ENCODE peak calls at places on chromosomes 5 and 9, in ten cellular contexts. G is mammary epithelial cell, C is lung, F is tibial nerve, H is A549, I is astrocyte of the spinal cord, Y is neural progenitor cell, P is stomach, D is trophoblast cell, T is heart right ventricle. W is an unnamed sample.

GRCh38 chr5:107472620-107473064 is 198.1 kb downstream of the EFNA5 start:
- DNase-seq in F (no peak), D (peak), H (no peak), Y (no peak), C (no peak), G (no peak), I (no peak), P (no peak), T (no peak), W (no peak)

GRCh38 chr5:74624501-74624900 is 16.0 kb downstream of the ENC1 start:
- DNase-seq in P (no peak), F (no peak), Y (no peak), C (peak), G (peak), T (no peak), I (no peak), D (peak), H (no peak), W (no peak)

GRCh38 chr5:30040483-30041116 is 1152.9 kb upstream of the CDH6 start:
- DNase-seq in G (no peak), C (no peak), F (no peak), D (no peak), I (peak), H (peak), P (no peak), Y (peak), T (no peak), W (no peak)

GRCh38 chr9:102135768-102136167 is 397.3 kb upstream of the GRIN3A start:
- DNase-seq in F (no peak), Y (peak), C (no peak), H (no peak), I (no peak), P (no peak), T (no peak), D (no peak), G (no peak), W (no peak)

GRCh38 chr5:6773342-6774035 is 60.3 kb downstream of the TENT4A start:
- DNase-seq in D (no peak), C (no peak), Y (no peak), T (no peak), P (no peak), I (no peak), G (no peak), H (no peak), F (no peak), W (no peak)

GRCh38 chr9:87238545-87238944 is 259.1 kb upstream of the DAPK1 start:
- DNase-seq in F (no peak), T (no peak), Y (no peak), P (no peak), G (no peak), I (peak), C (no peak), H (no peak), D (no peak), W (no peak)

GRCh38 chr5:147479949-147480348 is 29.9 kb downstream of the DPYSL3 start:
- DNase-seq in F (no peak), G (no peak), C (no peak), P (no peak), I (peak), D (no peak), H (no peak), T (no peak), Y (peak), W (peak)

GRCh38 chr9:110602281-110602680 is 22.7 kb upstream of the SVEP1 start:
- DNase-seq in F (no peak), T (no peak), G (peak), P (no peak), I (no peak), H (no peak), D (no peak), C (no peak), Y (peak), W (no peak)

GRCh38 chr9:99169982-99170761 is 51.6 kb downstream of the ALG2 start:
- DNase-seq in I (no peak), G (no peak), P (no peak), Y (peak), C (no peak), T (no peak), H (no peak), D (no peak), F (no peak), W (peak)

GRCh38 chr9:121674952-121675351 is 23.5 kb downstream of the DAB2IP start:
- DNase-seq in P (no peak), C (no peak), T (no peak), Y (no peak), I (peak), H (no peak), G (peak), F (no peak), D (peak), W (no peak)

GRCh38 chr5:20524956-20525529 is 537.0 kb upstream of the CDH18 start:
- DNase-seq in T (no peak), Y (no peak), I (peak), H (no peak), F (no peak), G (no peak), P (no peak), D (no peak), C (no peak), W (no peak)

GRCh38 chr5:77211691-77212047 is 1.2 kb downstream of the PDE8B start:
- DNase-seq in D (no peak), C (no peak), T (no peak), P (no peak), G (no peak), I (no peak), H (no peak), F (no peak), Y (no peak), W (no peak)

GRCh38 chr5:94849821-94850736 is 231.6 kb downstream of the SLF1 start:
- DNase-seq in T (no peak), H (peak), F (no peak), Y (peak), P (no peak), C (no peak), D (peak), G (peak), I (peak), W (no peak)

GRCh38 chr9:86458456-86458855 is 104.2 kb upstream of the TUT7 start:
- DNase-seq in P (no peak), Y (peak), F (no peak), H (no peak), T (no peak), I (no peak), D (no peak), C (no peak), G (no peak), W (no peak)

GRCh38 chr9:72315510-72316287 is 49.3 kb downstream of the ZFAND5 start:
- DNase-seq in F (peak), G (peak), T (no peak), C (peak), H (peak), I (peak), P (peak), Y (peak), D (no peak), W (no peak)

GRCh38 chr9:121289554-121290370 is 21.8 kb downstream of the GSN start:
- DNase-seq in G (no peak), Y (no peak), P (no peak), T (no peak), F (no peak), C (peak), I (no peak), H (no peak), D (no peak), W (no peak)

GRCh38 chr9:33185406-33185805 is 18.3 kb upstream of the B4GALT1 start:
- DNase-seq in G (no peak), I (no peak), D (peak), H (no peak), T (no peak), Y (no peak), F (no peak), C (no peak), P (no peak), W (no peak)

GRCh38 chr9:124755061-124755460 is 16.1 kb downstream of the NR6A1 start:
- DNase-seq in D (no peak), P (no peak), Y (no peak), G (no peak), I (no peak), T (no peak), H (no peak), F (no peak), C (no peak), W (no peak)

GRCh38 chr5:171483453-171484177 is 64.2 kb downstream of the FGF18 start:
- DNase-seq in P (no peak), H (no peak), G (no peak), I (peak), T (peak), C (peak), Y (no peak), D (no peak), F (peak), W (no peak)

GRCh38 chr9:90003046-90003355 is 398.2 kb downstream of the GADD45G start:
- DNase-seq in G (no peak), I (no peak), D (no peak), P (peak), Y (no peak), F (no peak), H (no peak), C (no peak), T (peak), W (no peak)

GRCh38 chr9:24351258-24351657 is 194.4 kb downstream of the IZUMO3 start:
- DNase-seq in G (no peak), P (no peak), Y (no peak), D (no peak), F (no peak), I (no peak), C (no peak), T (no peak), H (no peak), W (no peak)

GRCh38 chr5:81749562-81750307 is 1.2 kb downstream of the SSBP2 start:
- DNase-seq in C (peak), I (no peak), P (peak), T (peak), H (peak), D (no peak), Y (peak), G (peak), F (no peak), W (no peak)

GRCh38 chr5:50963647-50964584 is 297.5 kb downstream of the PARP8 start:
- DNase-seq in P (no peak), H (no peak), T (no peak), F (no peak), D (no peak), C (no peak), I (no peak), Y (peak), G (no peak), W (no peak)

GRCh38 chr5:62314431-62314830 is 8.4 kb downstream of the KIF2A start:
- DNase-seq in H (no peak), Y (no peak), F (no peak), D (no peak), T (no peak), I (peak), G (no peak), P (no peak), C (no peak), W (no peak)

GRCh38 chr9:128108784-128109709 is 18.5 kb downstream of the PTGES2 start:
- DNase-seq in I (no peak), Y (no peak), T (no peak), F (no peak), P (no peak), G (no peak), C (no peak), D (no peak), H (no peak), W (no peak)

GRCh38 chr9:21015122-21015815 is 16.2 kb downstream of the HACD4 start:
- DNase-seq in Y (peak), I (peak), F (no peak), C (no peak), G (no peak), H (no peak), T (no peak), P (no peak), D (no peak), W (no peak)

GRCh38 chr5:126471875-126472537 is 48.8 kb downstream of the GRAMD2B start:
- DNase-seq in F (no peak), H (no peak), T (no peak), P (no peak), Y (no peak), I (peak), C (no peak), G (peak), D (no peak), W (no peak)

GRCh38 chr5:135069016-135069770 is 35.2 kb upstream of the PITX1 start:
- DNase-seq in G (no peak), T (no peak), P (no peak), H (no peak), I (no peak), F (no peak), D (no peak), C (no peak), Y (peak), W (no peak)

GRCh38 chr5:93100433-93100832 is 480.6 kb downstream of the NR2F1-AS1 start:
- DNase-seq in I (peak), Y (no peak), G (peak), D (no peak), H (no peak), F (no peak), T (no peak), C (no peak), P (no peak), W (no peak)

GRCh38 chr5:73374520-73375235 is 73.9 kb downstream of the FOXD1 start:
- DNase-seq in C (no peak), F (no peak), T (no peak), H (no peak), P (no peak), Y (no peak), D (no peak), I (peak), G (no peak), W (no peak)

GRCh38 chr9:75891277-75892167 is 1.0 kb downstream of the PCSK5 start:
- DNase-seq in T (peak), I (peak), D (no peak), C (peak), P (no peak), G (peak), H (peak), F (peak), Y (peak), W (peak)

GRCh38 chr5:149549461-149550266 is 1.6 kb downstream of the CSNK1A1 start:
- DNase-seq in H (peak), P (peak), D (peak), F (peak), C (no peak), Y (peak), T (no peak), I (peak), G (peak), W (no peak)

GRCh38 chr5:997001-997474 is 11.6 kb upstream of the NKD2 start:
- DNase-seq in T (no peak), G (no peak), F (no peak), H (peak), I (no peak), Y (no peak), C (no peak), P (no peak), D (no peak), W (no peak)

GRCh38 chr5:107668933-107669542 is 1.7 kb downstream of the EFNA5 start:
- DNase-seq in H (peak), T (no peak), F (no peak), Y (peak), P (peak), I (peak), D (no peak), C (no peak), G (peak), W (no peak)

GRCh38 chr5:14115323-14115895 is 27.7 kb upstream of the TRIO start:
- DNase-seq in Y (no peak), C (no peak), F (no peak), T (no peak), G (no peak), H (no peak), D (peak), I (no peak), P (no peak), W (no peak)

GRCh38 chr9:136868644-136869043 is 2.5 kb upstream of the EDF1 start:
- DNase-seq in I (no peak), C (no peak), D (no peak), F (no peak), G (no peak), P (no peak), H (no peak), Y (no peak), T (no peak), W (no peak)

GRCh38 chr5:62496152-62496551 is 82.5 kb upstream of the LRRC70 start:
- DNase-seq in C (no peak), I (no peak), F (no peak), D (no peak), H (no peak), Y (no peak), P (no peak), T (no peak), G (no peak), W (no peak)

DNA sequence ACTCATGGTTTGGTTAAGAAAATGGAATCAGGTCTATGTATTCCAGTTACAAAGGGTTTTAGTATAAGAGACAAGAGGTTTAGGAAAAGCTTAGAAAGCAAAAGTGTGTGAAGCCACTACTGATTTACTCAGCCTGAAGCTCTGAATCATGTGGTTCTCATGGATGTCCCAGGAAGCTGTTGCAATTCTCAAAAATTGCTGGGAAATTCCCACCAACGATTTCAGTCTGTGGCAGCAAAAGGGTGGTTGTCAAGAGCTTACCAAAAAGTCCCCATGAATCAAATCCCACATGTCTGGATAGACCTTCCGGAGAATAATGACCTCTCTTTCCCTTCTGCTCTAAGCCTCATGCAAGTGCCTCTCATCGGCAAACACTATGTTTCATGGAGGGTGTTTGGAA is 929.9 kb downstream of the TLE4 start:
- DNase-seq in D (peak), Y (no peak), H (no peak), P (no peak), C (no peak), F (no peak), I (no peak), T (no peak), G (peak), W (no peak)
- H3K4me3 ChIP-seq in D (no peak), Y (no peak), H (no peak), P (no peak), C (no peak), F (no peak), I (no peak), T (no peak), G (no peak), W (no peak)

DNA sequence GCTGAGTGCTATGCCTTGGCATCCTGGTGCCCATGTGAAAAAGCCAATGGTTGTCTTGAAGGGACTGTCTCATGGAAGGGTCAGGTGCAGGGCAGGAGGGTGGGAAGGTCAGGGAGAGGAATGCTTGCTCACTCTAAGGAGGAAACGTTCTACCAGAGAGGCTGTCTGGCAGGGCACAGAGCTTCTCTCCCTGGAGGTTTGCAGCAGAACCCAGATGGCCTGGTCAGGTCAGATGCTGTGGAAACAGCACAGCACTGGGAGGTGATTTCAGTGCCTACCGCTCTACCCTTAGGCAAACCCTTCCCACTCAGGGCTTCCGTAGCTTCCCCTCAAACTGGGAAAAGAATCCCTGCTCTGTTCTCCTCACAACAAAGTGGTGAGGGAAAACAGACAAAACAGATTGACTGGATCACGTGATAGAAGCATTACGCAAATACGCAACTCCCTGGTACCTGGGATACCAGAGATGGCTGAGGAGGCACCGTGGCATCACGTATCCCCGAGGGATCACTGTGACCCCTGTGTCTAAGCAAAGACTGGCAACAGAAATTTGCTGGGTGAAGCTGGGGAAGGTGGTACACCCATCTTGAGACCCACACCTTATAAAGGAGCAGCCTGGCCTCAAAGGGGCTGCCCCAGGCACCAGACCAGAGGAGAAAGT is 3.9 kb upstream of the MGAT1 start:
- DNase-seq in Y (no peak), D (no peak), T (no peak), G (no peak), P (no peak), F (no peak), C (no peak), H (no peak), I (no peak), W (no peak)
- H3K4me3 ChIP-seq in Y (no peak), D (no peak), T (no peak), G (no peak), P (peak), F (peak), C (no peak), H (no peak), I (no peak), W (peak)

DNA sequence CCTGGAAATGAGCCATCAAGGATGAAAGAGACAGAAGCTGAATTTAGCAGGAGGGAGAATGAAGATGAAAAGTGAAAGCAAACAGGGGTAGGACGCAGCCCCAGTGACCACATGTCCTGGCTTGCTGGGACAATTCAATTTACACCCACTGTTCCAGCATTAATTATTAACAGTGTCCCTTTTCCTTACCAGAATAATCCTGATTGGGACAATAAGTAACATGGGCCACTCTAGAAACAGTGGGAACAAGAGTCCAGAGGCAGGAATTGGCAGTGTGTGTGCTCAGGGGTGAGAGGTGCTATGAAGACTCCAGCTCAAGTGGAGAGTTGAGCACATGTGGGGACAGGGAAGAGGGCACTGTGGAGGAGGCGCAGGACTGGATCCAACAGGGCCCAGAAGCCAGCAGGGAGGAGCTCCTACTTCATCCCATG is 147.1 kb downstream of the C5orf15 start:
- DNase-seq in Y (no peak), I (no peak), G (no peak), D (no peak), F (no peak), P (no peak), T (no peak), H (no peak), C (no peak), W (no peak)
- H3K4me3 ChIP-seq in Y (no peak), I (no peak), G (no peak), D (no peak), F (no peak), P (no peak), T (no peak), H (no peak), C (no peak), W (no peak)

GRCh38 chr9:68844623-68845612 is 139.9 kb downstream of the PIP5K1B start:
- DNase-seq in G (no peak), Y (peak), C (no peak), T (peak), D (peak), P (peak), H (peak), F (peak), I (peak), W (no peak)
- H3K4me3 ChIP-seq in G (no peak), Y (no peak), C (no peak), T (no peak), D (no peak), P (no peak), H (no peak), F (no peak), I (no peak), W (no peak)

GRCh38 chr9:36996677-36997076 is 37.4 kb downstream of the PAX5 start:
- DNase-seq in G (no peak), D (no peak), H (no peak), P (no peak), F (no peak), C (no peak), Y (no peak), I (no peak), T (no peak), W (no peak)
- H3K4me3 ChIP-seq in G (no peak), D (no peak), H (no peak), P (no peak), F (no peak), C (no peak), Y (no peak), I (no peak), T (no peak), W (no peak)

DNA sequence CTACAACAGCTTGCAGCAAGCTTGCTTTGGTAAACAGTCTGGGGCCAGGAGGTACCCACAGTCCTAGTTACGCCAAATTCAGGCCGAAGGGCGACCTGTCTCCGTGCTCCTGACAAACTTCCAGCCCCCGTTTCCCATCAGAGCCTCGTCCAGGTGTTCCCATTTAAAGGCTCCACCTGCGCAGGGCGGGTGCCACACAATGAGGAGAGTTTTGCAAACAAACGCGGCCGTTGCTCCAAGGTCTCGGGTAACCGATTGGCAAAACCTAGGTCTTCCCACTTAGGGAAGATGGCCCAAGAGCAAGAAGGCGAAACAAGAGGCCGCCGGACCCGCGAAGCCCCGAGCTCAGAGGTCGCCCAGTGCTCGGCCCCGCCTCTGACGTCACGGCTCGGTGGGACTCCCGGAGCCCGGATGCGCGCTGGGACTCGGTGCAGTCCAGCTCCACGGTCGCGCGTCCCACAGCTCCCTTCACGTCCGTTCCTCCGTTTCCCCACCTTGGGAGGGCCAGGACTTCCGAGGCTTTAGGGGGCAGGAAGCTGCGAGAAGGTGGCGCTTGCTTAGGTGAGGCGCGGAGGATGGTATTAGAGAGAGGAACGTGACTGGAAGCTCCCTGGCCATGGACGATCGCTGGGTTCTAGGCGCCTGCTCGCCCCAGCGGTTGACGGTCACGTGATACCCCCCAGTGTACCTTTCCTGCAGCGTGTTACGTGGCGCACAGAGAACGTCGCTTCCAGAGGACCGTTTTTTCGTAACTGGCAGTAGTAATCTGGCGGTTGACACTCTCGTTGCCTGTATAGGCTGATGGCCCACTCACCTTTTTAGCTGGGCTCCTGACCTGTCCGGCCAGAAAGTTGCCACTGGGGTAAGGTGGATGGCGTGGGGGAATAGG is 41.8 kb upstream of the KDM4C start:
- DNase-seq in P (peak), H (peak), I (no peak), G (no peak), F (no peak), D (peak), Y (no peak), C (peak), T (peak), W (no peak)
- H3K4me3 ChIP-seq in P (peak), H (peak), I (peak), G (peak), F (peak), D (no peak), Y (no peak), C (peak), T (peak), W (peak)

W was measured in esophagus muscularis mucosa.